ENCODE peak calls at places on chromosomes 11 and 22, in four cellular contexts. E, C, I and G are unnamed samples.

GRCh38 chr11:48094643-48095339 is 114.4 kb downstream of the PTPRJ start:
- DNase-seq in E (no peak), I (no peak), C (no peak), G (no peak)

GRCh38 chr11:45528435-45528834 is 137.0 kb downstream of the CHST1 start:
- DNase-seq in C (no peak), I (no peak), E (no peak), G (no peak)

GRCh38 chr22:20206709-20207215 is 55.9 kb upstream of the CCDC188 start:
- DNase-seq in I (no peak), C (no peak), E (no peak), G (no peak)

GRCh38 chr22:41216984-41217383 is 11.9 kb downstream of the L3MBTL2 start:
- DNase-seq in C (no peak), I (no peak), E (peak), G (no peak)

GRCh38 chr22:23837911-23838685 is 708 bp downstream of the DERL3 start:
- DNase-seq in E (no peak), C (peak), I (no peak), G (no peak)

GRCh38 chr22:32050678-32051515 is 7.8 kb downstream of the SLC5A1 start:
- DNase-seq in E (no peak), C (no peak), I (peak), G (peak)

GRCh38 chr11:112368402-112368801 is 107.7 kb upstream of the PLET1 start:
- DNase-seq in E (no peak), I (no peak), C (no peak), G (no peak)

GRCh38 chr22:29080061-29080975 is 7.5 kb downstream of the KREMEN1 start:
- DNase-seq in I (peak), C (peak), E (no peak), G (peak)

GRCh38 chr11:46661836-46662235 is 38.6 kb downstream of the ARHGAP1 start:
- DNase-seq in I (no peak), E (no peak), C (no peak), G (no peak)

GRCh38 chr22:41943661-41944209 is 3.2 kb downstream of the CENPM start:
- DNase-seq in C (no peak), E (no peak), I (no peak), G (no peak)

GRCh38 chr11:60985991-60986915 is 14.8 kb downstream of the CD6 start:
- DNase-seq in I (peak), E (no peak), C (no peak), G (no peak)

GRCh38 chr11:61712301-61712700 is 32.1 kb downstream of the DAGLA start:
- DNase-seq in E (no peak), C (no peak), I (no peak), G (no peak)

GRCh38 chr22:45413368-45414211 is at the start of the genes RIBC2 and SMC1B:
- DNase-seq in C (peak), I (peak), E (peak), G (peak)

GRCh38 chr11:117273550-117274289 is 17.4 kb upstream of the BACE1-AS start:
- DNase-seq in C (no peak), I (no peak), E (no peak), G (no peak)

GRCh38 chr11:26992031-26992541 is 1.8 kb upstream of the FIBIN start:
- DNase-seq in E (no peak), C (no peak), I (no peak), G (no peak)

DNA sequence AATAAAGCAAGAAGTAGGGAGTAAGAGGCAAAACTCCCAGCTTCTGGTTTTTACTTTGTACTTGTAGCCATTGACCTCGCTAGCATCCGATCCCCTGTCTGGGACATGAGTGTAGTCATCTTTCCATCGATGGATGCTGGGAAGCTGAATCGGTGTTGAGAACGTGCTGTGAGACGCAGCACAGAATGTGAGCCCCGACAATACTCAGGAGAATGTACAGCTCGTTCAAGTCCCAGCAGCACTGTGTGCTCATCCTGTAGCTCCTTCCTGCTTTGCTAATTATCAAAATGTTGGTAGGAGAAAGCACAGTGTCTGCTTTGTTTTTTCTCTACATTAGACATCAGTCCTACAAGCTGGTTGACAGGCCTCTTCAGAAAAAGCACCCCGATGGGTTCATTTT is 56.6 kb downstream of the JAM3 start:
- DNase-seq in C (no peak), I (no peak), E (no peak), G (no peak)
- H3K4me3 ChIP-seq in C (peak), I (peak), E (peak), G (peak)

GRCh38 chr11:471468-472145 is 21.5 kb downstream of the PTDSS2 start:
- DNase-seq in C (no peak), I (no peak), E (no peak), G (no peak)
- H3K4me3 ChIP-seq in C (no peak), I (no peak), E (no peak), G (no peak)

GRCh38 chr11:118908931-118909618 is 16.7 kb downstream of the BCL9L start:
- DNase-seq in I (peak), C (peak), E (peak), G (peak)

GRCh38 chr11:118911880-118912741 is 13.6 kb downstream of the BCL9L start:
- DNase-seq in C (peak), I (peak), E (peak), G (peak)

GRCh38 chr11:118909619-118910308 is 16.0 kb downstream of the BCL9L start:
- DNase-seq in E (no peak), C (no peak), I (no peak), G (no peak)

GRCh38 chr11:118911113-118911879 is 14.4 kb downstream of the BCL9L start:
- DNase-seq in C (no peak), E (peak), I (no peak), G (no peak)

GRCh38 chr11:118910309-118911112 is 15.2 kb downstream of the BCL9L start:
- DNase-seq in C (peak), E (peak), I (peak), G (peak)
- H3K4me3 ChIP-seq in C (peak), E (peak), I (peak), G (peak)

GRCh38 chr22:46587492-46588278 is 32.5 kb upstream of the GRAMD4 start:
- DNase-seq in I (no peak), C (peak), E (peak), G (peak)
- H3K4me3 ChIP-seq in I (peak), C (no peak), E (no peak), G (no peak)

GRCh38 chr11:77438487-77438886 is 35.4 kb downstream of the PAK1 start:
- DNase-seq in E (no peak), C (no peak), I (no peak), G (no peak)

GRCh38 chr11:77446911-77447629 is 26.8 kb downstream of the PAK1 start:
- DNase-seq in C (no peak), E (no peak), I (no peak), G (no peak)

GRCh38 chr11:77441409-77441808 is 32.5 kb downstream of the PAK1 start:
- DNase-seq in C (no peak), I (no peak), E (no peak), G (no peak)

GRCh38 chr11:77440678-77441077 is 33.2 kb downstream of the PAK1 start:
- DNase-seq in I (no peak), C (no peak), E (no peak), G (no peak)

DNA sequence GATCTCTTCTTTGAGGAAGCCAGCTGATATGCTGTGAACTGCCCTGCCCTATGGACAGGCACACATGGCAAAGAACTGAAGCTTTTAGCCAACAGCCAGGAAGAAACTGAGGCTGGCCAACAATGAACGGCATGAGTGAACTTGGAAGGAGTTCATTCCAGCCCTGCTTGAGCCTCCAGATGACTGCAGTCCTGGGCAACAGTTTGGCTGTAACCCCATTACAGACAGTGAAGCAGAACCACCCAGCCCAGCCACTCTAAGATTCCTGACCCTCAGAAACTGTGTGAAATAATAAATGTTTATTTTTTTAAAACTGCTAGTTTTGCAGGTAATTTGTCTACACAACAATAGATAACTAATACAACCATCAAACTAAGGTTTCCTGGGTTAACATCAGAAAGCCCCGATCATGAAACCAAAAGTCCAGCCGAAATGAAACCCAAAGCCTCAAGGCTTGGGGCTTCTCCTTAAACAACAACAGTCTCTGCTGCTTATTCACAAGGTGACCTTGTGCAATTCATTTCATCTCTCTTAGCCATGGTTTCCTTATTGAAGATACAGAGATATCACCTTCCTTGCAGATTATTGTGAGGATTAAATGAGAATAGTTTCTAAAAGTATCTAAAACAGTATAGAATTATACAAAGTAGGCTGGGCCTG is 31.4 kb downstream of the PAK1 start:
- DNase-seq in I (no peak), E (no peak), C (no peak), G (no peak)
- H3K4me3 ChIP-seq in I (no peak), E (no peak), C (no peak), G (no peak)

GRCh38 chr22:26534166-26534855 is 22.0 kb upstream of the TFIP11 start:
- DNase-seq in I (no peak), C (no peak), E (no peak), G (no peak)
- H3K4me3 ChIP-seq in I (no peak), C (no peak), E (no peak), G (no peak)

DNA sequence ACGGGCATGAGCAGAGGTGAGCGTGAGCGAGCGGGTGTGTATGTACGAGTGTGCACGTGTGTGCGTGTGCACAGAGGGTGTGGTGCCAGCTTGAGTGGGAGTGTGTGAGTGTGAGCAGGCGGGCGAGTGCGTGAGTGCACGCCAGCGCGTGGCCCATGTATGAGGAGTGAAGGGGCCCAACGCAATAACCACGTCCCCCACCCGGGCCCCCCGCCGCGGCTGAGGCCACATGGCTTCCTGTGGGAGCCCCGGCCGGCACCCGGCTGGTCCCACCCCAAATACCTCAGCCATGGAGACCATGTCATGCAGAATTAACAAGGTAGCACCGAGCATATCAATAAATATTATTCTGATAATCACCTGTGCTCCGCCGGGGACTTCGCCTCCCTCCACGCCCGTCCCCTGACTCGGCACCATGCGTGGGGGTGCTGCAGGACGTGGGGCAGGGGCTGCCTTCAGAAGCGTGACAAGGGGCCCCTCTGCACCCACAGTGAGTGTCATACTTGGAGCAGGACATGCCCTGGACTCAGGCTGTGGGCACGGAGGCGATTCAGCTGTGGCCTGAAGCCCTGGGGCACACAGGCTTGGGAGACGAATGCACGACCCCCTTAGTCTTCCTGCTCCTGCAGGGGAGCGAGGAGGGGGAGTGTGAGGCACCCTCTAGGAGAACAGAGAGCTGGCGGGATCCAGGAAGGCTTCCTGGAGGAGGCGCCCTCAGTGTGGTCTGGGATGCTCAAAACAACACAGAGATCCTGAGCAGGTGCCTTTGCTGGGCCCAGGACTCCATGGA is 5.6 kb upstream of the TRABD start:
- DNase-seq in I (no peak), E (peak), C (peak), G (no peak)
- H3K4me3 ChIP-seq in I (no peak), E (no peak), C (no peak), G (no peak)

GRCh38 chr11:6607190-6607635 is 3.6 kb downstream of the ILK start:
- DNase-seq in C (no peak), E (no peak), I (peak), G (no peak)
- H3K4me3 ChIP-seq in C (peak), E (peak), I (peak), G (peak)